ENCODE peak calls at places on chromosome 3, in five cellular contexts. J is effector memory CD4-positive, alpha-beta T cell; X is A549; V is heart right ventricle; I is neural progenitor cell. U is an unnamed sample.

GRCh38 chr3:150073513-150073912 is 102.8 kb upstream of the PFN2 start:
- DNase-seq in I (no peak), J (no peak), X (no peak), V (no peak), U (no peak)

GRCh38 chr3:186467969-186468368 is 76.2 kb downstream of the CRYGS start:
- DNase-seq in V (no peak), I (no peak), J (no peak), X (no peak), U (no peak)

GRCh38 chr3:46939578-46940405 is 36.8 kb downstream of the CCDC12 start:
- DNase-seq in V (no peak), I (no peak), J (no peak), X (no peak), U (no peak)

GRCh38 chr3:149296972-149297371 is 36.5 kb downstream of the TM4SF18 start:
- DNase-seq in I (no peak), J (no peak), V (no peak), X (no peak), U (no peak)

GRCh38 chr3:29282431-29283296 is 1.8 kb downstream of the RBMS3 start:
- DNase-seq in V (no peak), I (peak; percentile 17), J (no peak), X (peak; percentile 33), U (no peak)

GRCh38 chr3:175411405-175411804 is 552.3 kb downstream of the NAALADL2 start:
- DNase-seq in X (no peak), V (no peak), J (no peak), I (no peak), U (no peak)

GRCh38 chr3:52897130-52898109 is at the start of gene STIMATE:
- DNase-seq in V (peak; percentile 90), J (peak; percentile 83), I (peak; percentile 94), X (peak; percentile 60), U (peak; percentile 90)

GRCh38 chr3:99651561-99651960 is 13.2 kb downstream of the COL8A1 start:
- DNase-seq in V (no peak), J (no peak), I (no peak), X (peak; percentile 19), U (no peak)

GRCh38 chr3:149314807-149315578 is 18.4 kb downstream of the TM4SF18 start:
- DNase-seq in I (no peak), X (peak; percentile 62), V (no peak), J (no peak), U (no peak)

GRCh38 chr3:64345351-64345750 is 120.1 kb upstream of the PRICKLE2 start:
- DNase-seq in X (peak; percentile 13), J (no peak), I (no peak), V (no peak), U (no peak)

GRCh38 chr3:46465196-46465520 is 453 bp upstream of the LTF start:
- DNase-seq in V (no peak), X (no peak), J (no peak), I (no peak), U (no peak)

GRCh38 chr3:11291808-11292207 is 19.6 kb downstream of the ATG7 start:
- DNase-seq in I (no peak), X (no peak), J (no peak), V (peak; percentile 22), U (no peak)

GRCh38 chr3:5217824-5218595 is 30.5 kb downstream of the EDEM1 start:
- DNase-seq in X (no peak), I (no peak), J (no peak), V (no peak), U (no peak)

GRCh38 chr3:79769234-79769633 is 1.4 kb upstream of the ROBO1 start:
- DNase-seq in V (no peak), I (no peak), J (no peak), X (no peak), U (no peak)

GRCh38 chr3:71688121-71688520 is 37.1 kb downstream of the EIF4E3 start:
- DNase-seq in V (no peak), I (no peak), X (no peak), J (no peak), U (no peak)

GRCh38 chr3:69735893-69736292 is 3.4 kb upstream of the MITF start:
- DNase-seq in J (no peak), V (no peak), I (no peak), X (no peak), U (no peak)

GRCh38 chr3:152174876-152175575 is 93.7 kb upstream of the MBNL1 start:
- DNase-seq in J (no peak), X (no peak), V (no peak), I (no peak), U (no peak)
- H3K4me3 ChIP-seq in J (no peak overlapping the region), X (no peak overlapping the region), V (no peak overlapping the region), I (no peak overlapping the region), U (no peak overlapping the region)

GRCh38 chr3:177595789-177596188 is 398.5 kb upstream of the TBL1XR1 start:
- DNase-seq in X (no peak), J (no peak), I (no peak), V (no peak), U (no peak)

GRCh38 chr3:177596822-177597271 is 399.6 kb upstream of the TBL1XR1 start:
- DNase-seq in V (no peak), X (no peak), J (no peak), I (no peak), U (no peak)

GRCh38 chr3:177596248-177596821 is 399.1 kb upstream of the TBL1XR1 start:
- DNase-seq in X (peak; percentile 28), J (no peak), V (no peak), I (no peak), U (no peak)

GRCh38 chr3:177598110-177598833 is 401.0 kb upstream of the TBL1XR1 start:
- DNase-seq in V (no peak), I (no peak), J (no peak), X (no peak), U (no peak)

DNA sequence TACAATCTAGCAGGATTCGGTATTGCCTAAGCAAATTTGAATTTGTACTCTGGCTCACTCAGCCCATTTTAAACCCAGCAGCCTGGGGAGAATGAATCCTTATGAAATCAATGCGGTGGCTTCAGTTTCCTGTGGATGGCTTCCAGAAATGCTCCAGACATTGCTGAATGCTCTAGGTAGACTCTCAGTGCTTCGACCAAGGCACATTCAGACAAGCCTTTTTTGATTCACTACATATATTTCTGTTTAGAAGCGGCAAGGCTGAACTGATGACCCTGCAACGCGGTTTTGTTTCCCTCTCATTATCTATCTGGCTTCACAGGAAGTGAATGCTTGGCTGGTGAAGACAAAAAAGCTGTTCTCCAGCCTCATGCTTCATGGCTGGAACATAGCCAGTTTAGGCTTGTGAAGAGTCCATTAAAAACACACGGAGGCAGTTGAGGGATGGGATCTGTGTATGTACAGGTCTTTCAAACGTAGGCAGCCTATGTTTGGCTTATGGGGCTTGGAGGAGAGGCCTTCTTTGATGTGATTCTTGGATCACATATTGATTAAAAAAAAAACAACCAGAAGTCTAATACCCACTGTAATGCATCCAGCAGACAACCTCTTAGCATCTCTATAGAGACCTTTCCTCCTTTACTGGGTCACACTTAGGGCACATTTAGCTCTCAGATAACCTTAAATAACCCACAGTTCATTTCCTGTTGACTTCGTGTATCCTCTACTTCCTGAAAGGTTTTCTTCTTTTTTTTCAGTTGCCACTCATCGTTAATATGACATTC is 400.2 kb upstream of the TBL1XR1 start:
- DNase-seq in V (no peak), I (no peak), X (no peak), J (peak; percentile 9), U (peak; percentile 55)
- H3K4me3 ChIP-seq in V (no peak overlapping the region), I (no peak overlapping the region), X (no peak overlapping the region), J (peak overlapping the region; percentile 22), U (peak overlapping the region; percentile 49)

GRCh38 chr3:86990734-86991481 is at the start of gene VGLL3:
- DNase-seq in V (peak; percentile 72), J (no peak), I (peak; percentile 87), X (peak; percentile 86), U (no peak)

GRCh38 chr3:86988986-86989385 is 2.0 kb downstream of the VGLL3 start:
- DNase-seq in X (no peak), V (no peak), I (no peak), J (no peak), U (no peak)

GRCh38 chr3:86988235-86988634 is 2.7 kb downstream of the VGLL3 start:
- DNase-seq in I (no peak), V (no peak), J (no peak), X (peak; percentile 48), U (no peak)

GRCh38 chr3:86990171-86990733 is 697 bp downstream of the VGLL3 start:
- DNase-seq in X (peak; percentile 53), I (no peak), V (no peak), J (no peak), U (no peak)

GRCh38 chr3:86989611-86990010 is 1.3 kb downstream of the VGLL3 start:
- DNase-seq in V (no peak), X (no peak), I (no peak), J (no peak), U (no peak)
- H3K4me3 ChIP-seq in V (peak overlapping the region; percentile 61), X (peak overlapping the region; percentile 84), I (peak overlapping the region; percentile 88), J (no peak overlapping the region), U (no peak overlapping the region)

DNA sequence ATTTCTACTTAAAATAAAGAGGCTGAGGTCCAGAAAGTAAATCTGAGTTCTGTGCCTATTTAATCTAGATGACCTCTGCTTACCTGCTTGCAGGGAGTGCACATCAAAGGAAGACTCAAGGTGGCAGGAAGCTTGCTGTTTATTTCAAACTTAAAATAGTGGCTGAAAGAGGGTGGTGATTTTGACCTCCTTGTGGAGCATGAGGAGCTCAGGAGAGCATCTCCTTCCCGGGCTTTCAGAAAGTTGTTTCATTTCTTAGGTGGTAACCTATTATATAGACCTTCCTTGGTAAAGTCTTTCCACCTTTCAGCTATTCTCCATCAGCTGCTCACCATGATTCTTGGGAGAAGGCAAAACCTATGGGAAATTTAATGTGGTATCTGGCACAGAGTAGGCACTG is 494 bp downstream of the GCSAM start:
- DNase-seq in V (no peak), X (no peak), I (no peak), J (no peak), U (no peak)
- H3K4me3 ChIP-seq in V (no peak overlapping the region), X (no peak overlapping the region), I (no peak overlapping the region), J (peak overlapping the region; percentile 50), U (peak overlapping the region; percentile 65)

GRCh38 chr3:196207159-196207832 is 3.9 kb downstream of the ZDHHC19 start:
- DNase-seq in X (no peak), I (peak; percentile 71), J (no peak), V (no peak), U (no peak)
- H3K4me3 ChIP-seq in X (peak overlapping the region; percentile 78), I (peak overlapping the region; percentile 47), J (peak overlapping the region; percentile 31), V (peak overlapping the region; percentile 8), U (no peak overlapping the region)

GRCh38 chr3:131795382-131796085 is 239.3 kb downstream of the CPNE4 start:
- DNase-seq in I (no peak), X (no peak), J (no peak), V (no peak), U (no peak)
- H3K4me3 ChIP-seq in I (no peak overlapping the region), X (no peak overlapping the region), J (no peak overlapping the region), V (no peak overlapping the region), U (no peak overlapping the region)

GRCh38 chr3:126082334-126083137 is 1.4 kb downstream of the SLC41A3 start:
- DNase-seq in I (no peak), J (no peak), X (no peak), V (no peak), U (no peak)
- H3K4me3 ChIP-seq in I (peak overlapping the region; percentile 93), J (peak overlapping the region; percentile 76), X (peak overlapping the region; percentile 87), V (no peak overlapping the region), U (no peak overlapping the region)

DNA sequence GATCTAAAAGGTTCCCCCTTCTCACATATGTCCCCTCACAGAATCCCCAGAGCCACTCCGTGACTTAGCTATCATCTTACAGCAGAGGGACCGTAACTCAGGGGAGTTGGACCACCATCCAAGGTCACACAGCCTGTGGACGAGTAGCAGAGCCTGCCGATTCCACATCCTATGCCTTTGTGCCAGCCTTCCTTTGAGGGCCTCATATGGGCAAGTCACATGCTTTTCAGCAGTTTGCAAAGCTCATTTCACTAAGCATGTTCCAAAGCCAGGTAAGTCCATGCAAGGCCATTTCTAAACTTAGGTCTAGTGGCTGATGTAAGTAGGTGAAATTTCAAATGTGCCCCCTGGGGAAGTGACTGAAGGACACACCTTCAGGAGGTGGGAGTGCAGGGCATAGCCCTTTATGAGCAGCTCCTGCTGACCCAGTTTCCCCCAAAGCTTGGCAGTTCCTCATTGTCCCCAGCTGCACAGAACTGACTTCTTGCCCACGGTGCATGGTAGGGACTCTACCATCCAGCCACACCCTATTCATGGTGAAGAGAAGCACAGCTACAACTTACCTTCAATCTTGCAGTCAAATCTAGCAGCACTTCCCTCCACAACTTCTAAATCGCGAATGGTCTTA is 33.3 kb upstream of the HACD2 start:
- DNase-seq in V (no peak), J (no peak), X (no peak), I (no peak), U (no peak)
- H3K4me3 ChIP-seq in V (no peak overlapping the region), J (no peak overlapping the region), X (no peak overlapping the region), I (no peak overlapping the region), U (no peak overlapping the region)

U was measured in CD4-positive, alpha-beta memory T cell.